ENCODE peak calls at places on chromosome 4, in eight cellular contexts. D is ovary, L is body of pancreas, S is PC-3, U is transverse colon, V is thyroid gland, B is tibial artery, Y is HCT116. A is an unnamed sample.
A peak's percentile ranks its signal among the peaks of the same experiment; 100 is the strongest.

GRCh38 chr4:135598151-135598550 is 1396.6 kb upstream of the PABPC4L start:
- DNase-seq in S (no peak), B (no peak), L (no peak), U (no peak), V (no peak), D (no peak), Y (no peak), A (no peak)

GRCh38 chr4:77201857-77202256 is 44.9 kb downstream of the CCNG2 start:
- DNase-seq in S (peak; percentile 88), U (no peak), D (no peak), V (no peak), Y (no peak), B (no peak), L (no peak), A (no peak)

GRCh38 chr4:153579872-153580271 is 104.2 kb upstream of the TLR2 start:
- DNase-seq in Y (no peak), U (no peak), V (no peak), B (no peak), S (no peak), L (no peak), D (no peak), A (no peak)

GRCh38 chr4:8461086-8461485 is 20.5 kb downstream of the TRMT44 start:
- DNase-seq in Y (no peak), V (no peak), L (no peak), S (no peak), U (no peak), B (no peak), D (no peak), A (no peak)

GRCh38 chr4:26830016-26830415 is 30.6 kb upstream of the STIM2 start:
- DNase-seq in Y (no peak), U (no peak), L (no peak), B (no peak), S (no peak), D (no peak), V (no peak), A (no peak)

GRCh38 chr4:100095729-100096595 is 94.3 kb downstream of the DDIT4L start:
- DNase-seq in S (peak; percentile 74), Y (peak; percentile 69), V (peak; percentile 64), U (peak; percentile 33), B (peak; percentile 72), L (peak; percentile 66), D (peak; percentile 67), A (peak; percentile 40)

GRCh38 chr4:946517-947471 is 14.5 kb downstream of the TMEM175 start:
- DNase-seq in L (no peak), Y (no peak), V (no peak), D (no peak), S (no peak), U (no peak), B (no peak), A (no peak)

GRCh38 chr4:52290468-52290867 is 239.4 kb downstream of the SPATA18 start:
- DNase-seq in D (no peak), B (no peak), Y (no peak), L (no peak), U (no peak), S (no peak), V (no peak), A (peak; percentile 81)

GRCh38 chr4:34417160-34417559 is 1827.2 kb downstream of the ARAP2 start:
- DNase-seq in Y (no peak), S (peak; percentile 4), L (no peak), U (no peak), D (no peak), B (no peak), V (no peak), A (no peak)

GRCh38 chr4:100635899-100636298 is 118.1 kb upstream of the EMCN start:
- DNase-seq in V (no peak), Y (no peak), U (no peak), S (peak; percentile 28), L (peak; percentile 72), B (no peak), D (no peak), A (no peak)

GRCh38 chr4:177574446-177574845 is 132.2 kb upstream of the AGA start:
- DNase-seq in B (no peak), S (peak; percentile 52), Y (no peak), L (no peak), U (no peak), D (no peak), V (no peak), A (no peak)

GRCh38 chr4:152973614-152974200 is 37.6 kb downstream of the FHDC1 start:
- DNase-seq in L (no peak), V (no peak), B (no peak), Y (no peak), S (no peak), U (no peak), D (no peak), A (no peak)

GRCh38 chr4:42371306-42372063 is 25.8 kb upstream of the SHISA3 start:
- DNase-seq in V (no peak), S (peak; percentile 77), U (no peak), L (peak; percentile 48), D (no peak), B (no peak), Y (peak; percentile 33), A (no peak)

GRCh38 chr4:7715251-7716014 is 224.2 kb downstream of the AFAP1 start:
- DNase-seq in D (no peak), B (no peak), S (no peak), Y (no peak), U (no peak), L (no peak), V (no peak), A (no peak)

GRCh38 chr4:56468097-56468422 is 643 bp downstream of the SRP72 start:
- DNase-seq in B (no peak), U (peak; percentile 50), L (peak; percentile 52), D (peak; percentile 23), Y (peak; percentile 31), V (peak; percentile 35), S (peak; percentile 63), A (no peak)

GRCh38 chr4:156536661-156537060 is 434.9 kb downstream of the PDGFC start:
- DNase-seq in U (no peak), Y (no peak), V (peak; percentile 10), S (peak; percentile 46), B (no peak), D (no peak), L (no peak), A (no peak)

GRCh38 chr4:85474356-85474755 is 594 bp upstream of the ARHGAP24 start:
- DNase-seq in L (no peak), D (no peak), V (no peak), Y (no peak), S (no peak), B (no peak), U (no peak), A (no peak)
- H3K27ac ChIP-seq in L (peak overlapping the region; percentile 36), D (no peak overlapping the region), V (peak overlapping the region; percentile 40), Y (no peak overlapping the region), S (no peak overlapping the region), B (no peak overlapping the region), U (peak overlapping the region; percentile 72), A (no peak overlapping the region)

DNA sequence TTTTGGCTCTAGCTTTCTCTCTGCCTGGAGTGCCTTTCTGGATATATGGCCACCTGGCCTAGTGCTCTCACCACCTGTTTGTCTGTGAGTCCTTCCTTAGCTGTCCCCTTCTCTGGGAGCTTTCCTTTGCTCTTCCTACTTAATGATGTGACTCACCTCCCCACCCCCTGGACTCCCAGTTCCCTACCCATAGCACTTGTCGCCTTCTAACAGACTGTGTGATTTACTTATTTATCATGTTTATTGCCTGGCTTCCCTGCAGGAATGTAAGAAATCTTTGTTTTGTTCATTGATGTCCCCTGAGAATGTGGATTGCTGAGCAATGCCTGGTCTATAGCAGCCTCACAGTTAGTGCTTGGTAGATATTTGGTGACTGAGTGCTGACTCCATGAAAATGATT is 18.9 kb downstream of the ADD1 start:
- DNase-seq in U (no peak), L (no peak), D (no peak), B (no peak), Y (peak; percentile 15), S (peak; percentile 45), V (no peak), A (no peak)
- H3K27ac ChIP-seq in U (peak overlapping the region; percentile 76), L (no peak overlapping the region), D (no peak overlapping the region), B (no peak overlapping the region), Y (no peak overlapping the region), S (no peak overlapping the region), V (peak overlapping the region; percentile 52), A (no peak overlapping the region)

DNA sequence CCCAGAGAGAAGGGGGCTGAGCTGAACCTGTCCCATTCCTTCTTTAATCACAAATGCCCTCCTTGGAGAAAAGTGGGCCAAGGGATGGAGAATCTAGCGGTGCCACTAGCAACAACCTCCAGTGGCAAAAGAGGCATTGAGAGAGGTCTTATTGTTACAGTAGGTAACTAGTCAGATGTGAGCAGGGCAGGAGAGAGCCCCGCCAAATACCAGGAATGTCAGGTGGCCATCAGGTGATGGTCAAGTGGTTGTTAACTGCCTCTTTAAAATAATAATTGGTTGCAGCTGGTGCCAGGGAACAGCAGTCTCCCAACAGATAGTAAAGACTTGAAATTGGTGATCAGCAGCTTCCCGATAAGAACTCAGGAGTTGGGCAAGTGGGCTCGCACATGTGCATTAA is 116.1 kb downstream of the EVC2 start:
- DNase-seq in L (no peak), B (no peak), Y (no peak), V (peak; percentile 7), S (no peak), D (no peak), U (no peak), A (no peak)
- H3K27ac ChIP-seq in L (no peak overlapping the region), B (no peak overlapping the region), Y (no peak overlapping the region), V (no peak overlapping the region), S (no peak overlapping the region), D (no peak overlapping the region), U (no peak overlapping the region), A (no peak overlapping the region)

DNA sequence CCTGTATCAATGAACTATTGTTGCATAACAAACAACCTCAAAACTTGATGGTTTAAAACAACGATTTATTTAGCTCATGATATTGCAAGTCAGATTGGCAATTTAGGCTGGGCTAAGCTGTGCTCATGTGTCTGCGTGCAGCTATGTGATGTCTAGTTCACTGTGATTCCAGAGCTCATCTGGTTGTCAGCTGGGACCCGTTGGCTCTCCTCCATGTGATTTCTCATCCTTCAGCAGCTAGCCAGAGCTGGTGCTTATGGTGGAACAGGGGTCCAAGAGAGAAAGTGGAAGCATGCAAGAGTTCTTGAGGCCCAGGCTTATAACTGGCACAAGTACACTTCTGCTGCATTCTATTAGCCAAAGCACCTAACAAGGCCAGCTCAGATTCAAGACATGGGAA is 28.8 kb upstream of the TRPC3 start:
- DNase-seq in S (no peak), D (no peak), B (no peak), V (no peak), Y (no peak), L (no peak), U (no peak), A (no peak)
- H3K27ac ChIP-seq in S (no peak overlapping the region), D (no peak overlapping the region), B (no peak overlapping the region), V (no peak overlapping the region), Y (no peak overlapping the region), L (no peak overlapping the region), U (no peak overlapping the region), A (no peak overlapping the region)

DNA sequence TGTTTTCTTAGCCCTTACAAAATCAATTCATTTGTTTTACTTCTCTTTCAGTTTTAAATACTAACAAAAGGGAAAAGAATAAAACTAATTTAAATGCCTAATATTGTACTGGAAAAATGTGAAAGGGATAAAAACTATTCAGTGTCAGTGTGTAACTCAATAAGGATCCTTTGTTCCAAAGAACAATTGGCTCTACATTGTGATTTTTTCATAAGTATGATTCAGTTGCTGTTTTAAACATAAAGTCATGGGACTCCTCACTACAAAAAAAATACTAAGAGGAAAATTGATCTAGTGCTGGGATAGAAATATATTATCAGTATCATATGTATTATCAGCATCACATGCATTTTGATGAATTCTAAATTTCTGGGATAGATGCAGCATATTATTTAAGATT is 199.4 kb upstream of the TRAM1L1 start:
- DNase-seq in L (no peak), U (no peak), D (no peak), B (no peak), Y (no peak), V (no peak), S (no peak), A (no peak)
- H3K27ac ChIP-seq in L (no peak overlapping the region), U (no peak overlapping the region), D (no peak overlapping the region), B (no peak overlapping the region), Y (no peak overlapping the region), V (no peak overlapping the region), S (no peak overlapping the region), A (peak overlapping the region; percentile 95)